ENCODE peak calls at places on chromosome 4, in eight cellular contexts. G, Q, E, C, O, L, Z and P are unnamed samples.

GRCh38 chr4:148874331-148874730 is 432.1 kb upstream of the NR3C2 start:
- DNase-seq in Q (no peak), G (no peak), Z (no peak), O (no peak), L (no peak), C (no peak), E (no peak), P (no peak)

GRCh38 chr4:90126805-90127204 is 389 bp upstream of the CCSER1 start:
- DNase-seq in E (no peak), C (peak; percentile 0), O (no peak), Q (no peak), L (no peak), G (no peak), Z (no peak), P (no peak)

GRCh38 chr4:185112104-185112503 is 31.0 kb upstream of the SLC25A4 start:
- DNase-seq in Z (peak; percentile 94), Q (no peak), L (peak; percentile 21), O (peak; percentile 92), E (peak; percentile 94), G (no peak), C (peak; percentile 95), P (no peak)

GRCh38 chr4:147318581-147318980 is 162.3 kb upstream of the EDNRA start:
- DNase-seq in L (no peak), Q (no peak), G (no peak), O (no peak), C (peak; percentile 79), Z (no peak), E (peak; percentile 73), P (no peak)

GRCh38 chr4:16896871-16897270 is 1.6 kb downstream of the LDB2 start:
- DNase-seq in Z (no peak), O (peak; percentile 39), G (no peak), Q (no peak), C (peak; percentile 79), E (peak; percentile 77), L (no peak), P (no peak)

GRCh38 chr4:105765690-105766407 is 57.3 kb downstream of the GSTCD start:
- DNase-seq in G (no peak), Z (peak; percentile 60), O (peak; percentile 61), Q (no peak), C (peak; percentile 94), L (no peak), E (peak; percentile 93), P (no peak)

GRCh38 chr4:3115637-3116300 is 41.3 kb downstream of the HTT start:
- DNase-seq in Z (no peak), C (peak; percentile 60), L (peak; percentile 27), E (peak; percentile 39), O (no peak), G (no peak), Q (no peak), P (no peak)

GRCh38 chr4:152938237-152938969 is 2.3 kb downstream of the FHDC1 start:
- DNase-seq in Q (no peak), G (peak; percentile 29), L (no peak), C (no peak), E (no peak), O (no peak), Z (no peak), P (no peak)

GRCh38 chr4:82559735-82560120 is 2.1 kb downstream of the TMEM150C start:
- DNase-seq in L (no peak), E (no peak), Z (no peak), G (no peak), Q (no peak), O (no peak), C (no peak), P (no peak)

GRCh38 chr4:82567444-82567843 is 5.7 kb upstream of the TMEM150C start:
- DNase-seq in Z (no peak), L (no peak), O (no peak), E (no peak), C (no peak), Q (no peak), G (no peak), P (no peak)

GRCh38 chr4:82560853-82561744 is 689 bp downstream of the TMEM150C start:
- DNase-seq in G (peak; percentile 36), O (no peak), Q (peak; percentile 16), L (peak; percentile 10), Z (no peak), E (no peak), C (no peak), P (no peak)

GRCh38 chr4:82561745-82562552 is at the start of gene TMEM150C:
- DNase-seq in G (no peak), O (no peak), Z (peak; percentile 17), C (peak; percentile 17), Q (peak; percentile 35), E (peak; percentile 3), L (peak; percentile 28), P (no peak)

DNA sequence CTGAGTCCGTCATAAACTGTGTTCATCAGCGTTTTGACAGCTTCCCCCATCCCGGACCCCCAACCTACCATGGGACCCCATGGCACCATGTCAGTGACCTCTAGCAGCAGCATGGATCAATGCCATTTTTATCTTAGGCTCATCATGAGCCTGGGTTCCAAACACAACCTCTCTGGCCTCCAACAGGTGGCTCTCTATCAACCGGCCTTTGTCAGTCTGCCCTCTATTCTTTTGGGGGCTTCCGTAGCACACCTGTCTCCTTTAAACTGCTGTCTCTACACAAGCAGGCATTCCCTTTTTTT is 716 bp upstream of the TMEM150C start:
- DNase-seq in O (no peak), E (no peak), Q (no peak), G (no peak), L (no peak), C (no peak), Z (no peak), P (no peak)
- TF ChIP-seq CTCF in O (no peak), E (no peak), Q (no peak), G (no peak), L (no peak), C (no peak), Z (no peak), P (peak; percentile 11)

GRCh38 chr4:189838821-189839497 is 101.7 kb upstream of the FRG1 start:
- DNase-seq in G (no peak), L (no peak), O (no peak), Z (no peak), E (no peak), Q (no peak), C (no peak), P (no peak)

GRCh38 chr4:189845145-189845846 is 95.4 kb upstream of the FRG1 start:
- DNase-seq in E (peak; percentile 2), L (no peak), O (no peak), C (peak; percentile 4), G (no peak), Z (peak; percentile 17), Q (no peak), P (no peak)

GRCh38 chr4:189840356-189840755 is 100.3 kb upstream of the FRG1 start:
- DNase-seq in G (no peak), L (no peak), E (no peak), Q (no peak), C (no peak), O (no peak), Z (no peak), P (no peak)

DNA sequence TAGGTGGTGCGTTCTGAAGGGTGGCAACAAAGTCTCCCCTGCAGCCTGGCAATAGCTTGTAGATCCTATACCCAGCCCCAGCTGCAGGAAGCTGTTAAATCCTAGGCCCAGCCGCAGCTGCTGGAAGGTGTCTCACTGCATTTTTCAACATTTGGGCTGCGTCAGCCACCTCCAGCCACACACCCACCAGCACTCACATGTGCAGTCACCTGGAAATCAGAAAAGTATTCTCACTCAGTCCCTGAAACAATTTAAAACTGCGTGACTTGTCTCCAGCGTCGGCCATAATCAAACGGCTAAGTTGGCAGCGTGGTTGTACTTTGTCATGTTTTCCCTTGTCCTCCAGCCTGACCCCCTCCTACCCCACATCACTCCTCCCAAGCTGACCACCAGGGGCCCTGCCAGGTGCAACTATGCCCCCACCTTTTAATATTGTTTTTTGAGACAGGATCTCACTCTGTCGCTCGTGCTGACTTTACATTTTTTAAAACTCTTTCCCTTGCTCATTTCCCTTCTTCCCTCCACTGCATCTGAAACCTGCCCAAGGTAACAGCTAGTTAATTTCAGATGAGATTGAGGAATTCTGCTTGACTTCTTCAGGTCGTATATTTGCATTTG is 97.2 kb upstream of the FRG1 start:
- DNase-seq in E (no peak), Z (no peak), Q (no peak), O (no peak), C (no peak), L (no peak), G (no peak), P (no peak)
- TF ChIP-seq CTCF in E (no peak), Z (no peak), Q (peak; percentile 13), O (no peak), C (no peak), L (no peak), G (no peak), P (no peak)

GRCh38 chr4:87116230-87116629 is 104.2 kb downstream of the KLHL8 start:
- DNase-seq in C (peak; percentile 51), E (peak; percentile 39), Z (no peak), G (no peak), Q (no peak), O (no peak), L (no peak), P (no peak)

GRCh38 chr4:87112063-87112462 is 108.4 kb downstream of the KLHL8 start:
- DNase-seq in O (no peak), E (no peak), Z (no peak), C (no peak), L (no peak), Q (no peak), G (no peak), P (no peak)

GRCh38 chr4:87117730-87118075 is 102.7 kb downstream of the KLHL8 start:
- DNase-seq in L (no peak), Q (no peak), C (no peak), E (no peak), G (no peak), Z (no peak), O (no peak), P (no peak)

GRCh38 chr4:87117051-87117729 is 103.2 kb downstream of the KLHL8 start:
- DNase-seq in L (no peak), C (no peak), G (no peak), Z (no peak), Q (no peak), E (no peak), O (no peak), P (no peak)

GRCh38 chr4:87114245-87115062 is 106.0 kb downstream of the KLHL8 start:
- DNase-seq in Q (no peak), E (no peak), O (no peak), C (no peak), L (no peak), Z (no peak), G (no peak), P (no peak)
- TF ChIP-seq CTCF in Q (no peak), E (no peak), O (peak; percentile 6), C (no peak), L (peak; percentile 32), Z (no peak), G (no peak), P (peak; percentile 24)

DNA sequence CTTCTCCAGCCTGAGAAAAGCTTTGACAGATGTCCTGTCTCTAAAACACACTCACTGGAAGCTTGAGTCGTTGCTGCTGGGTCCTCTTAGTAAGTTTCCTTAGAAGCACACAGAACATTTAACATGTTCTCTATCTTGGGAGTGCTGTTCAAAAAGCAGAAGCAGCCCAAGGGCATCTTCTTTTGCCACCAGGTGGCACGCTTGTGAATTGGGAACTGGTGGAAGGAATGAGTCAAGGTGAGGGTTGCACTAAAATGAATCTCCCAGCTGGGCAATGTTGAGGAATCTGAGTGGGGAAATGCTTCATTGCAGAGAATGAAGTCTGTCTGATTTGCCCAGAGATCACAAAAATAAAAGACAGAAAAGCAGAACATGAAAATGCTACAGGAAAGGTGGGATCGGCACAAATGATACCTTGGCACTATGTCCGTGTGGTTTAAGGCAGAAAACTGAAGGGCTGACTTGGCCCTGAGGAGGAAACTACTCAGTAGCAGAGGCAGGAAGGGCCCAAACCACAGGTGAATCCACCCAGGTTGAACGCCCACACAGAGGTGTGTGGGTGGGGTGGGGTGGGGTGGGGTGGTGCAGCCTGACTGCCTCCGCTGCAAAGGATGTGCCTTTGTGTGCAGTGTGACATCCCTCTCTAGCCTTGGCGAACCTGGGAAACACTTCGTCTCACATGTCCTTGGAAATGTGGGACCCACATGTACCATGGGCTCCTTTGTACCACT is 26.0 kb downstream of the KIT start:
- DNase-seq in O (no peak), L (no peak), Q (no peak), Z (peak; percentile 25), E (no peak), C (no peak), G (peak; percentile 28), P (peak; percentile 12)
- TF ChIP-seq CTCF in O (peak; percentile 33), L (no peak), Q (peak; percentile 30), Z (no peak), E (no peak), C (peak; percentile 20), G (peak; percentile 55), P (peak; percentile 72)